ENCODE peak calls at places on chromosomes 7 and 10, in four cellular contexts. One of them, this sample, is unnamed.

GRCh38 chr10:88216976-88217375 is 353.6 kb downstream of the PTEN start:
- DNase-seq in CD8-positive, alpha-beta T cell: no peak
- DNase-seq in esophagus squamous epithelium: no peak
- DNase-seq in Calu3: no peak
- DNase-seq in this sample: no peak

GRCh38 chr7:45662540-45663166 is 88.5 kb downstream of the ADCY1 start:
- DNase-seq in CD8-positive, alpha-beta T cell: peak; percentile 17
- DNase-seq in esophagus squamous epithelium: no peak
- DNase-seq in Calu3: no peak
- DNase-seq in this sample: no peak

GRCh38 chr10:6621536-6621935 is 41.5 kb upstream of the PRKCQ start:
- DNase-seq in CD8-positive, alpha-beta T cell: no peak
- DNase-seq in esophagus squamous epithelium: no peak
- DNase-seq in Calu3: no peak
- DNase-seq in this sample: no peak

GRCh38 chr7:50628469-50629084 is 63.4 kb upstream of the DDC start:
- DNase-seq in CD8-positive, alpha-beta T cell: no peak
- DNase-seq in esophagus squamous epithelium: no peak
- DNase-seq in Calu3: no peak
- DNase-seq in this sample: no peak

GRCh38 chr10:103350522-103351260 is at the start of gene PCGF6:
- DNase-seq in CD8-positive, alpha-beta T cell: peak; percentile 85
- DNase-seq in esophagus squamous epithelium: no peak
- DNase-seq in Calu3: peak; percentile 82
- DNase-seq in this sample: peak; percentile 90

GRCh38 chr7:117859246-117859812 is 13.9 kb downstream of the CTTNBP2 start:
- DNase-seq in CD8-positive, alpha-beta T cell: no peak
- DNase-seq in esophagus squamous epithelium: no peak
- DNase-seq in Calu3: no peak
- DNase-seq in this sample: no peak

GRCh38 chr7:47266131-47266706 is 315.7 kb downstream of the TNS3 start:
- DNase-seq in CD8-positive, alpha-beta T cell: peak; percentile 48
- DNase-seq in esophagus squamous epithelium: no peak
- DNase-seq in Calu3: peak; percentile 84
- DNase-seq in this sample: peak; percentile 70

GRCh38 chr7:68015565-68016532 is 1019.2 kb downstream of the TYW1 start:
- DNase-seq in CD8-positive, alpha-beta T cell: no peak
- DNase-seq in esophagus squamous epithelium: no peak
- DNase-seq in Calu3: no peak
- DNase-seq in this sample: no peak

GRCh38 chr10:6912424-6912823 is 332.3 kb upstream of the PRKCQ start:
- DNase-seq in CD8-positive, alpha-beta T cell: no peak
- DNase-seq in esophagus squamous epithelium: no peak
- DNase-seq in Calu3: no peak
- DNase-seq in this sample: no peak

GRCh38 chr7:133859871-133860427 is 267.2 kb upstream of the LRGUK start:
- DNase-seq in CD8-positive, alpha-beta T cell: no peak
- DNase-seq in esophagus squamous epithelium: no peak
- DNase-seq in Calu3: no peak
- DNase-seq in this sample: no peak

GRCh38 chr7:102270176-102270887 is 16.3 kb upstream of the SH2B2 start:
- DNase-seq in CD8-positive, alpha-beta T cell: no peak
- DNase-seq in esophagus squamous epithelium: no peak
- DNase-seq in Calu3: no peak
- DNase-seq in this sample: no peak

GRCh38 chr7:31954500-31954899 is 115.7 kb downstream of the PDE1C start:
- DNase-seq in CD8-positive, alpha-beta T cell: no peak
- DNase-seq in esophagus squamous epithelium: no peak
- DNase-seq in Calu3: no peak
- DNase-seq in this sample: no peak
- TF ChIP-seq CTCF in CD8-positive, alpha-beta T cell: no peak
- TF ChIP-seq CTCF in esophagus squamous epithelium: no peak
- TF ChIP-seq CTCF in Calu3: no peak
- TF ChIP-seq CTCF in this sample: no peak

GRCh38 chr7:36284470-36284869 is 105.2 kb upstream of the ANLN start:
- DNase-seq in CD8-positive, alpha-beta T cell: no peak
- DNase-seq in esophagus squamous epithelium: no peak
- DNase-seq in Calu3: no peak
- DNase-seq in this sample: no peak
- TF ChIP-seq CTCF in CD8-positive, alpha-beta T cell: no peak
- TF ChIP-seq CTCF in esophagus squamous epithelium: no peak
- TF ChIP-seq CTCF in Calu3: no peak
- TF ChIP-seq CTCF in this sample: no peak

DNA sequence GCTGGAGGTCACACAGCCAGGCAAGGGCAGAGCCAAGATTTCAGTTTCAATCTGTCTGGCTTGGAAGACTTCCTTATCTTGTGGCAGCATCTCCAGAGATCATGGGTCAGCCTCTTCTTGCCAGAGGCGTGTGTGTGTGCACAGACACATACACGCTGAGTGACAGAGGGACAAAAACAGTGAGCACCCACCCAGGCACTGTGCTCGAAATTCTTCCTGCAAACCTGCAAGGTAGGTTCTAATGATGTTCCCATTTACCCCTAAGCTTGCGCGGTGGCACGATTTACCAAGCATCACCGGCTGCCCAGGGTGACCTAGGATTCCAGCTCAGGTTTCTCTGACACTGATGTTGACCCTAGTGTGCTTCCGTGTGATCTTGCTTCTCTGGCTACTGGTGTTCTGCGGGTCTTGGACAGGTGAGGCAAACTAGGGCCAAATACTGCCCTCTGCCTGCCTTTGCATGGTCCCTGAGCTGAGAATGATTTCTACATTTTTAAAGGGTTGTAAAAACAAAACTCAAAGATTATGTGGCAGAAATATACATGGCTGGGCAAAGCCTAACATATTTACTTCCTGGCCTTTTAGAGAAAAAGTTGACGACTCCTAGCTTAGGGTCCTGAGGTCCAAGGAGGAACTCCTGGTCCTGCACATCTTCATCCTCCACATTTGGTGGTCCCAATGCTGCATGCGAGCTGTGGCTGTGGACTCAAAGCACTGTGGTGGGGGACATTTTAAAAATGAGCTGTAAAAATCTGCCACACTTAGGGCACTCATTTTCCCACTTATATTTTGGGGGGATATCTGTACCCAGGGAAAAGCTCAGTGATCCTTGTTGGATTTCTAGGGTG is 268.5 kb downstream of the RPS24 start:
- DNase-seq in CD8-positive, alpha-beta T cell: no peak
- DNase-seq in esophagus squamous epithelium: no peak
- DNase-seq in Calu3: no peak
- DNase-seq in this sample: no peak
- TF ChIP-seq CTCF in CD8-positive, alpha-beta T cell: no peak
- TF ChIP-seq CTCF in esophagus squamous epithelium: no peak
- TF ChIP-seq CTCF in Calu3: no peak
- TF ChIP-seq CTCF in this sample: no peak

GRCh38 chr10:71297343-71297742 is 21.7 kb upstream of the SLC29A3 start:
- DNase-seq in CD8-positive, alpha-beta T cell: no peak
- DNase-seq in esophagus squamous epithelium: no peak
- DNase-seq in Calu3: no peak
- DNase-seq in this sample: no peak
- TF ChIP-seq CTCF in CD8-positive, alpha-beta T cell: no peak
- TF ChIP-seq CTCF in esophagus squamous epithelium: no peak
- TF ChIP-seq CTCF in Calu3: no peak
- TF ChIP-seq CTCF in this sample: no peak

DNA sequence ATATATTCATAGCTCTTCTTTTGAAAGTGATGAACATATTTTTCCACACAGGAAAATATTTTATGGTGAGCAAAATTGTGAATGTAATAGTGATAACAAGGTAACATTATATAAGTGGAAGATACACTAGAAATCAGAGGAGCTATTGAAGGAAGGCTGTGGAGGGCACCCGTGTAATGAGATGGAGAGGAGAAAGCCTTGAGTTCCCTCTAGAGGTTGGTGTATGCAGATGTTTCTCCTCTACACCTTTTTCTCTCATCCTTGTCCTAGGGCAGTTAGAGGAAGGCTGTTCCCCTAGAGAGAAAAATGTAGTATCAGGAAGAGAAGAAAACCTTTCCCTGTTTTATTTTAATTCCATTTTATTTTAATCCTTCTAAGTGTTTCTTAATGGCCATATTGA is 54.6 kb upstream of the NRG3 start:
- DNase-seq in CD8-positive, alpha-beta T cell: no peak
- DNase-seq in esophagus squamous epithelium: no peak
- DNase-seq in Calu3: peak; percentile 40
- DNase-seq in this sample: no peak
- TF ChIP-seq CTCF in CD8-positive, alpha-beta T cell: no peak
- TF ChIP-seq CTCF in esophagus squamous epithelium: no peak
- TF ChIP-seq CTCF in Calu3: peak; percentile 58
- TF ChIP-seq CTCF in this sample: peak; percentile 61

DNA sequence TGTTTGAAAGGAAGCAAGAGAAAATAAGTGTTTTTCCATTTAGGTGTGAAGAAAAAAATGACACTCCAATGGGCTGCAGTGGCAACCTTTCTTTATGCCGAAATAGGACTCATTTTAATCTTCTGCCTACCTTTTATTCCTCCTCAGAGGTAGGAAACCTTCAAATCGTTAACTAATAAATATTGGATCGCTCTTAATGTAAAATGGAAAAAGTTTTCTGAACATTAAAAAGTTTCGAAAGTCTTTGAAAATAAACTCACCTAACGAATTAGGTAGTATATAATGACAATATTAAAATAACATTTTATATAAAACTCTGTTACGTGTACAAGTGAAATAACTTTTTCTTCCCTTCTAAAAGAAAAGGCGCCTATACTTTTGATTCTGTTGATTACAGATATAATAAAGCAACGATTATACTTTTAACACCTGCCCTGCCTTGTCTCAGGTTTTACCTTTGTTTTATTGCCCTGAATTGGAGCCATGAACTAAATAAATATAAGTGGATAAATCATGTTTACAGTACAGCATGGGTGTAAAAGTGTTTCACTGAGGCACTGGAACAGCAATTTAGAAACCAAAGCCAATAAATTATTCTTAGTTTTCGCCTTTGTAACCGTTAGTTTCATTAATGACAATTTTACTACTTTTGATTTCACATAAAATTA is 804 bp downstream of the BCAP29 start:
- DNase-seq in CD8-positive, alpha-beta T cell: no peak
- DNase-seq in esophagus squamous epithelium: no peak
- DNase-seq in Calu3: no peak
- DNase-seq in this sample: no peak
- TF ChIP-seq CTCF in CD8-positive, alpha-beta T cell: no peak
- TF ChIP-seq CTCF in esophagus squamous epithelium: no peak
- TF ChIP-seq CTCF in Calu3: no peak
- TF ChIP-seq CTCF in this sample: peak; percentile 12

GRCh38 chr7:113873554-113874151 is 45.2 kb downstream of the PPP1R3A start:
- DNase-seq in CD8-positive, alpha-beta T cell: no peak
- DNase-seq in esophagus squamous epithelium: no peak
- DNase-seq in Calu3: no peak
- DNase-seq in this sample: no peak

GRCh38 chr7:113878394-113878992 is 40.3 kb downstream of the PPP1R3A start:
- DNase-seq in CD8-positive, alpha-beta T cell: no peak
- DNase-seq in esophagus squamous epithelium: no peak
- DNase-seq in Calu3: no peak
- DNase-seq in this sample: no peak

GRCh38 chr7:113875224-113875623 is 43.6 kb downstream of the PPP1R3A start:
- DNase-seq in CD8-positive, alpha-beta T cell: no peak
- DNase-seq in esophagus squamous epithelium: no peak
- DNase-seq in Calu3: no peak
- DNase-seq in this sample: no peak

GRCh38 chr7:113867325-113867724 is 51.5 kb downstream of the PPP1R3A start:
- DNase-seq in CD8-positive, alpha-beta T cell: no peak
- DNase-seq in esophagus squamous epithelium: no peak
- DNase-seq in Calu3: no peak
- DNase-seq in this sample: no peak

DNA sequence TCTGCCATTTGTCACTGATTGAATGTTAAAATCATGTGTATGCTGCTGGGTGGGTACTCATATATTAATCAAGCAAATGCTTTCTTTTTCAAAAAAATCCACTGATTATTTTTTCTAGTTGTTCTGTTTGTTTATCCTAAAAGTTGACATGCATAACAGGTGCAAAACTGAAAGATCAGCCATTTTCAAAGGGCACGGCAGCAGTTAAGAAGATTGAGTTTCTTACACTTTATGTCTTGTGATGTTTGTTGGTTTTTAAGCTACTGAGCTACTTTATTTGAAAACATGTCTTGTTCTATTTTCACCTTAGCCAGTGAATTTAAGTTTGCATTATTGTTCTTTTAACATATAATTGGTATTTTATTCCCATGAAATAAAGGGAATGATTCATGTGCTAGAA is 45.8 kb downstream of the PPP1R3A start:
- DNase-seq in CD8-positive, alpha-beta T cell: no peak
- DNase-seq in esophagus squamous epithelium: no peak
- DNase-seq in Calu3: no peak
- DNase-seq in this sample: no peak
- TF ChIP-seq CTCF in CD8-positive, alpha-beta T cell: no peak
- TF ChIP-seq CTCF in esophagus squamous epithelium: no peak
- TF ChIP-seq CTCF in Calu3: no peak
- TF ChIP-seq CTCF in this sample: no peak

DNA sequence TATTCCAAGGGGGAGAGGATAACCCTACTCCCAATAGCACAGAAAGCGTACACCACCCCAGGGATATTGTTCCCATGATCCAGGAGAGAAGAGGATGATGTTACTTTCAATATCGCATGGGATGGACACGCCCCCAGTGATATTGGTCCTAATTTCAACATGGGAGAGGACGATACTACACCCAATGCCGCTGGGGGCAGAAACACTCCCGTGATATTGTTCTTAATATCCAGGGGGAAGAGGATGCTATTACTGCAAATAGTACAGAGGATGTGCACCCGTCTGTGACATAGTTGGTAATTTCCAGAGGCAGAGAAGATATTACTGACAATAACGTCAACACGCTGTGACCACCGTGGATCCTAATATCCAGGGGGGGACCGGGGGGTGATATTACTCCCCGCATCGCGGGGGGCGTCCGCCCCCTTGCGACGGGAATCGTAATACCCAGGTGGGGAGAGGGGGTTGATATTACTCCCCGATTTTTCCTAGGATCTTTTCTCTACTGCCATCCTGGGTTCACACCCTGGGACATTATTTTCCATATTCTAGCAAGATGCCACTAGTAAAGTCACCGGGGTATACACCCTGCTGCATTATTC is 16.6 kb downstream of the MEIG1 start:
- DNase-seq in CD8-positive, alpha-beta T cell: no peak
- DNase-seq in esophagus squamous epithelium: no peak
- DNase-seq in Calu3: no peak
- DNase-seq in this sample: no peak
- TF ChIP-seq CTCF in CD8-positive, alpha-beta T cell: no peak
- TF ChIP-seq CTCF in esophagus squamous epithelium: no peak
- TF ChIP-seq CTCF in Calu3: no peak
- TF ChIP-seq CTCF in this sample: peak; percentile 16

This sample was measured in neural crest cell.